ENCODE peak calls at places on chromosomes 6 and 20, in five cellular contexts. One of them, this sample, is unnamed.

GRCh38 chr20:58579069-58579818 is 64.0 kb upstream of the APCDD1L start:
- DNase-seq in hippocampal formation: no peak
- DNase-seq in AG04449: no peak
- DNase-seq in stimulated activated CD4-positive, alpha-beta T cell treated with anti-CD3 and anti-CD28 coated beads, Interleukin-4, amount 100 ng/mL, for 24 hours: no peak
- DNase-seq in SK-N-SH: no peak
- DNase-seq in this sample: no peak

GRCh38 chr6:125207956-125208355 is 54.4 kb downstream of the TPD52L1 start:
- DNase-seq in stimulated activated CD4-positive, alpha-beta T cell treated with anti-CD3 and anti-CD28 coated beads, Interleukin-4, amount 100 ng/mL, for 24 hours: no peak
- DNase-seq in hippocampal formation: no peak
- DNase-seq in AG04449: no peak
- DNase-seq in SK-N-SH: no peak
- DNase-seq in this sample: no peak

GRCh38 chr20:51412333-51412761 is 130.2 kb downstream of the NFATC2 start:
- DNase-seq in hippocampal formation: no peak
- DNase-seq in SK-N-SH: peak
- DNase-seq in AG04449: peak
- DNase-seq in stimulated activated CD4-positive, alpha-beta T cell treated with anti-CD3 and anti-CD28 coated beads, Interleukin-4, amount 100 ng/mL, for 24 hours: peak
- DNase-seq in this sample: no peak

GRCh38 chr6:140744648-140745320 is 1370.3 kb upstream of the CITED2 start:
- DNase-seq in SK-N-SH: no peak
- DNase-seq in stimulated activated CD4-positive, alpha-beta T cell treated with anti-CD3 and anti-CD28 coated beads, Interleukin-4, amount 100 ng/mL, for 24 hours: no peak
- DNase-seq in hippocampal formation: no peak
- DNase-seq in AG04449: no peak
- DNase-seq in this sample: no peak

GRCh38 chr20:36084897-36085617 is 69.5 kb upstream of the EPB41L1 start:
- DNase-seq in stimulated activated CD4-positive, alpha-beta T cell treated with anti-CD3 and anti-CD28 coated beads, Interleukin-4, amount 100 ng/mL, for 24 hours: no peak
- DNase-seq in SK-N-SH: no peak
- DNase-seq in AG04449: no peak
- DNase-seq in hippocampal formation: no peak
- DNase-seq in this sample: no peak

GRCh38 chr6:121837545-121838229 is 402.2 kb downstream of the GJA1 start:
- DNase-seq in AG04449: no peak
- DNase-seq in hippocampal formation: no peak
- DNase-seq in stimulated activated CD4-positive, alpha-beta T cell treated with anti-CD3 and anti-CD28 coated beads, Interleukin-4, amount 100 ng/mL, for 24 hours: no peak
- DNase-seq in SK-N-SH: no peak
- DNase-seq in this sample: no peak

GRCh38 chr6:81768150-81768942 is 15.9 kb upstream of the TENT5A start:
- DNase-seq in hippocampal formation: no peak
- DNase-seq in AG04449: no peak
- DNase-seq in stimulated activated CD4-positive, alpha-beta T cell treated with anti-CD3 and anti-CD28 coated beads, Interleukin-4, amount 100 ng/mL, for 24 hours: no peak
- DNase-seq in SK-N-SH: no peak
- DNase-seq in this sample: no peak

GRCh38 chr6:10837009-10837691 is 1.2 kb downstream of the MAK start:
- DNase-seq in stimulated activated CD4-positive, alpha-beta T cell treated with anti-CD3 and anti-CD28 coated beads, Interleukin-4, amount 100 ng/mL, for 24 hours: no peak
- DNase-seq in hippocampal formation: no peak
- DNase-seq in AG04449: no peak
- DNase-seq in SK-N-SH: peak
- DNase-seq in this sample: no peak

GRCh38 chr20:23142162-23143050 is 56.3 kb upstream of the CD93 start:
- DNase-seq in stimulated activated CD4-positive, alpha-beta T cell treated with anti-CD3 and anti-CD28 coated beads, Interleukin-4, amount 100 ng/mL, for 24 hours: no peak
- DNase-seq in hippocampal formation: no peak
- DNase-seq in SK-N-SH: no peak
- DNase-seq in AG04449: no peak
- DNase-seq in this sample: no peak

GRCh38 chr6:46972521-46972920 is 50.8 kb upstream of the ADGRF5 start:
- DNase-seq in stimulated activated CD4-positive, alpha-beta T cell treated with anti-CD3 and anti-CD28 coated beads, Interleukin-4, amount 100 ng/mL, for 24 hours: no peak
- DNase-seq in AG04449: no peak
- DNase-seq in SK-N-SH: no peak
- DNase-seq in hippocampal formation: no peak
- DNase-seq in this sample: no peak

GRCh38 chr6:48813821-48814220 is 649.2 kb downstream of the MMUT start:
- DNase-seq in hippocampal formation: no peak
- DNase-seq in SK-N-SH: no peak
- DNase-seq in stimulated activated CD4-positive, alpha-beta T cell treated with anti-CD3 and anti-CD28 coated beads, Interleukin-4, amount 100 ng/mL, for 24 hours: no peak
- DNase-seq in AG04449: no peak
- DNase-seq in this sample: no peak

GRCh38 chr6:11398451-11399326 is 138.9 kb upstream of the TMEM170B start:
- DNase-seq in stimulated activated CD4-positive, alpha-beta T cell treated with anti-CD3 and anti-CD28 coated beads, Interleukin-4, amount 100 ng/mL, for 24 hours: no peak
- DNase-seq in AG04449: no peak
- DNase-seq in SK-N-SH: no peak
- DNase-seq in hippocampal formation: no peak
- DNase-seq in this sample: no peak

GRCh38 chr6:118581489-118581959 is 33.4 kb downstream of the PLN start:
- DNase-seq in stimulated activated CD4-positive, alpha-beta T cell treated with anti-CD3 and anti-CD28 coated beads, Interleukin-4, amount 100 ng/mL, for 24 hours: no peak
- DNase-seq in AG04449: peak
- DNase-seq in hippocampal formation: no peak
- DNase-seq in SK-N-SH: no peak
- DNase-seq in this sample: no peak

GRCh38 chr6:152642578-152643375 is 5.6 kb upstream of the SYNE1 start:
- DNase-seq in SK-N-SH: peak
- DNase-seq in stimulated activated CD4-positive, alpha-beta T cell treated with anti-CD3 and anti-CD28 coated beads, Interleukin-4, amount 100 ng/mL, for 24 hours: no peak
- DNase-seq in hippocampal formation: no peak
- DNase-seq in AG04449: no peak
- DNase-seq in this sample: no peak

GRCh38 chr6:52063584-52064400 is 23.6 kb downstream of the PKHD1 start:
- DNase-seq in SK-N-SH: peak
- DNase-seq in stimulated activated CD4-positive, alpha-beta T cell treated with anti-CD3 and anti-CD28 coated beads, Interleukin-4, amount 100 ng/mL, for 24 hours: peak
- DNase-seq in hippocampal formation: no peak
- DNase-seq in AG04449: no peak
- DNase-seq in this sample: no peak

GRCh38 chr6:31791324-31792089 is 4.0 kb downstream of the VARS1 start:
- DNase-seq in SK-N-SH: peak
- DNase-seq in stimulated activated CD4-positive, alpha-beta T cell treated with anti-CD3 and anti-CD28 coated beads, Interleukin-4, amount 100 ng/mL, for 24 hours: peak
- DNase-seq in AG04449: no peak
- DNase-seq in hippocampal formation: peak
- DNase-seq in this sample: no peak

GRCh38 chr6:116446399-116446798 is 14.8 kb upstream of the CALHM6 start:
- DNase-seq in stimulated activated CD4-positive, alpha-beta T cell treated with anti-CD3 and anti-CD28 coated beads, Interleukin-4, amount 100 ng/mL, for 24 hours: no peak
- DNase-seq in hippocampal formation: no peak
- DNase-seq in AG04449: no peak
- DNase-seq in SK-N-SH: no peak
- DNase-seq in this sample: no peak

GRCh38 chr20:17614176-17614811 is 44.4 kb downstream of the DSTN start:
- DNase-seq in SK-N-SH: peak
- DNase-seq in AG04449: no peak
- DNase-seq in stimulated activated CD4-positive, alpha-beta T cell treated with anti-CD3 and anti-CD28 coated beads, Interleukin-4, amount 100 ng/mL, for 24 hours: no peak
- DNase-seq in hippocampal formation: no peak
- DNase-seq in this sample: no peak

GRCh38 chr20:5786930-5787826 is 37.0 kb downstream of the SHLD1 start:
- DNase-seq in stimulated activated CD4-positive, alpha-beta T cell treated with anti-CD3 and anti-CD28 coated beads, Interleukin-4, amount 100 ng/mL, for 24 hours: no peak
- DNase-seq in AG04449: no peak
- DNase-seq in hippocampal formation: no peak
- DNase-seq in SK-N-SH: no peak
- DNase-seq in this sample: no peak

GRCh38 chr20:57600324-57601210 is 19.7 kb downstream of the ZBP1 start:
- DNase-seq in SK-N-SH: no peak
- DNase-seq in hippocampal formation: no peak
- DNase-seq in stimulated activated CD4-positive, alpha-beta T cell treated with anti-CD3 and anti-CD28 coated beads, Interleukin-4, amount 100 ng/mL, for 24 hours: no peak
- DNase-seq in AG04449: no peak
- DNase-seq in this sample: no peak

GRCh38 chr6:1527098-1527497 is 82.6 kb upstream of the FOXC1 start:
- DNase-seq in AG04449: no peak
- DNase-seq in hippocampal formation: peak
- DNase-seq in SK-N-SH: no peak
- DNase-seq in stimulated activated CD4-positive, alpha-beta T cell treated with anti-CD3 and anti-CD28 coated beads, Interleukin-4, amount 100 ng/mL, for 24 hours: peak
- DNase-seq in this sample: peak

GRCh38 chr20:17848649-17849048 is 119.9 kb downstream of the SNX5 start:
- DNase-seq in SK-N-SH: no peak
- DNase-seq in AG04449: no peak
- DNase-seq in stimulated activated CD4-positive, alpha-beta T cell treated with anti-CD3 and anti-CD28 coated beads, Interleukin-4, amount 100 ng/mL, for 24 hours: no peak
- DNase-seq in hippocampal formation: no peak
- DNase-seq in this sample: no peak

GRCh38 chr6:54846243-54846856 is at the start of gene FAM83B:
- DNase-seq in SK-N-SH: no peak
- DNase-seq in stimulated activated CD4-positive, alpha-beta T cell treated with anti-CD3 and anti-CD28 coated beads, Interleukin-4, amount 100 ng/mL, for 24 hours: no peak
- DNase-seq in AG04449: no peak
- DNase-seq in hippocampal formation: no peak
- DNase-seq in this sample: no peak

GRCh38 chr6:2900821-2901644 is 2.1 kb downstream of the SERPINB9 start:
- DNase-seq in stimulated activated CD4-positive, alpha-beta T cell treated with anti-CD3 and anti-CD28 coated beads, Interleukin-4, amount 100 ng/mL, for 24 hours: no peak
- DNase-seq in hippocampal formation: peak
- DNase-seq in AG04449: no peak
- DNase-seq in SK-N-SH: no peak
- DNase-seq in this sample: no peak

GRCh38 chr20:36784900-36785299 is 11.3 kb upstream of the DSN1 start:
- DNase-seq in AG04449: no peak
- DNase-seq in hippocampal formation: no peak
- DNase-seq in stimulated activated CD4-positive, alpha-beta T cell treated with anti-CD3 and anti-CD28 coated beads, Interleukin-4, amount 100 ng/mL, for 24 hours: no peak
- DNase-seq in SK-N-SH: no peak
- DNase-seq in this sample: no peak

GRCh38 chr20:23765578-23765977 is 14.8 kb upstream of the CST1 start:
- DNase-seq in SK-N-SH: no peak
- DNase-seq in stimulated activated CD4-positive, alpha-beta T cell treated with anti-CD3 and anti-CD28 coated beads, Interleukin-4, amount 100 ng/mL, for 24 hours: no peak
- DNase-seq in hippocampal formation: no peak
- DNase-seq in AG04449: no peak
- DNase-seq in this sample: no peak

GRCh38 chr6:109715616-109716015 is 24.5 kb downstream of the FIG4 start:
- DNase-seq in SK-N-SH: no peak
- DNase-seq in hippocampal formation: no peak
- DNase-seq in AG04449: no peak
- DNase-seq in stimulated activated CD4-positive, alpha-beta T cell treated with anti-CD3 and anti-CD28 coated beads, Interleukin-4, amount 100 ng/mL, for 24 hours: no peak
- DNase-seq in this sample: no peak

GRCh38 chr6:17927705-17928104 is 59.7 kb downstream of the KIF13A start:
- DNase-seq in AG04449: no peak
- DNase-seq in stimulated activated CD4-positive, alpha-beta T cell treated with anti-CD3 and anti-CD28 coated beads, Interleukin-4, amount 100 ng/mL, for 24 hours: no peak
- DNase-seq in SK-N-SH: no peak
- DNase-seq in hippocampal formation: no peak
- DNase-seq in this sample: no peak

GRCh38 chr20:45919536-45919933 is 7.6 kb upstream of the PLTP start:
- DNase-seq in SK-N-SH: no peak
- DNase-seq in stimulated activated CD4-positive, alpha-beta T cell treated with anti-CD3 and anti-CD28 coated beads, Interleukin-4, amount 100 ng/mL, for 24 hours: no peak
- DNase-seq in hippocampal formation: no peak
- DNase-seq in AG04449: no peak
- DNase-seq in this sample: peak

GRCh38 chr6:166411721-166412151 is 29.0 kb upstream of the MPC1 start:
- DNase-seq in stimulated activated CD4-positive, alpha-beta T cell treated with anti-CD3 and anti-CD28 coated beads, Interleukin-4, amount 100 ng/mL, for 24 hours: peak
- DNase-seq in SK-N-SH: no peak
- DNase-seq in hippocampal formation: no peak
- DNase-seq in AG04449: no peak
- DNase-seq in this sample: no peak

GRCh38 chr6:111663232-111663631 is 57.6 kb upstream of the TRAF3IP2 start:
- DNase-seq in AG04449: no peak
- DNase-seq in SK-N-SH: peak
- DNase-seq in stimulated activated CD4-positive, alpha-beta T cell treated with anti-CD3 and anti-CD28 coated beads, Interleukin-4, amount 100 ng/mL, for 24 hours: no peak
- DNase-seq in hippocampal formation: no peak
- DNase-seq in this sample: no peak

GRCh38 chr6:3867616-3868502 is 18.7 kb downstream of the FAM50B start:
- DNase-seq in AG04449: no peak
- DNase-seq in stimulated activated CD4-positive, alpha-beta T cell treated with anti-CD3 and anti-CD28 coated beads, Interleukin-4, amount 100 ng/mL, for 24 hours: no peak
- DNase-seq in hippocampal formation: no peak
- DNase-seq in SK-N-SH: no peak
- DNase-seq in this sample: no peak

GRCh38 chr6:1473166-1473565 is 83.8 kb downstream of the FOXF2 start:
- DNase-seq in AG04449: no peak
- DNase-seq in stimulated activated CD4-positive, alpha-beta T cell treated with anti-CD3 and anti-CD28 coated beads, Interleukin-4, amount 100 ng/mL, for 24 hours: no peak
- DNase-seq in hippocampal formation: no peak
- DNase-seq in SK-N-SH: no peak
- DNase-seq in this sample: no peak

GRCh38 chr6:28167068-28167467 is 25.4 kb downstream of the ZKSCAN8 start:
- DNase-seq in SK-N-SH: no peak
- DNase-seq in AG04449: peak
- DNase-seq in hippocampal formation: no peak
- DNase-seq in stimulated activated CD4-positive, alpha-beta T cell treated with anti-CD3 and anti-CD28 coated beads, Interleukin-4, amount 100 ng/mL, for 24 hours: no peak
- DNase-seq in this sample: peak

GRCh38 chr20:41275181-41275793 is 42.2 kb downstream of the ZHX3 start:
- DNase-seq in stimulated activated CD4-positive, alpha-beta T cell treated with anti-CD3 and anti-CD28 coated beads, Interleukin-4, amount 100 ng/mL, for 24 hours: no peak
- DNase-seq in AG04449: no peak
- DNase-seq in SK-N-SH: no peak
- DNase-seq in hippocampal formation: no peak
- DNase-seq in this sample: peak

GRCh38 chr20:37676440-37676839 is 17.4 kb upstream of the CTNNBL1 start:
- DNase-seq in SK-N-SH: no peak
- DNase-seq in stimulated activated CD4-positive, alpha-beta T cell treated with anti-CD3 and anti-CD28 coated beads, Interleukin-4, amount 100 ng/mL, for 24 hours: no peak
- DNase-seq in AG04449: no peak
- DNase-seq in hippocampal formation: no peak
- DNase-seq in this sample: no peak

This sample was measured in AG04450.